ENCODE peak calls at places on chromosomes 16 and 17, in eight cellular contexts. One of them, this sample, is unnamed.

GRCh38 chr17:46270032-46270431 is 24.9 kb upstream of the LRRC37A start:
- DNase-seq in lower leg skin: no peak
- DNase-seq in hepatocyte: no peak
- DNase-seq in esophagus squamous epithelium: no peak
- DNase-seq in neural progenitor cell: no peak
- DNase-seq in Peyer's patch: no peak
- DNase-seq in BJ: no peak
- DNase-seq in IMR-90: no peak
- DNase-seq in this sample: no peak

GRCh38 chr17:75238020-75238580 is 23.3 kb downstream of the GGA3 start:
- DNase-seq in Peyer's patch: no peak
- DNase-seq in IMR-90: no peak
- DNase-seq in lower leg skin: no peak
- DNase-seq in esophagus squamous epithelium: no peak
- DNase-seq in neural progenitor cell: no peak
- DNase-seq in BJ: no peak
- DNase-seq in hepatocyte: no peak
- DNase-seq in this sample: no peak

GRCh38 chr16:52547001-52547833 is at the start of gene TOX3:
- DNase-seq in Peyer's patch: peak
- DNase-seq in BJ: no peak
- DNase-seq in hepatocyte: peak
- DNase-seq in neural progenitor cell: peak
- DNase-seq in IMR-90: no peak
- DNase-seq in esophagus squamous epithelium: no peak
- DNase-seq in lower leg skin: no peak
- DNase-seq in this sample: no peak

GRCh38 chr17:36980281-36980761 is 31.6 kb downstream of the AATF start:
- DNase-seq in BJ: no peak
- DNase-seq in Peyer's patch: no peak
- DNase-seq in lower leg skin: no peak
- DNase-seq in IMR-90: peak
- DNase-seq in hepatocyte: no peak
- DNase-seq in esophagus squamous epithelium: no peak
- DNase-seq in neural progenitor cell: peak
- DNase-seq in this sample: no peak

GRCh38 chr17:70581459-70581858 is 412.1 kb downstream of the KCNJ2 start:
- DNase-seq in neural progenitor cell: no peak
- DNase-seq in IMR-90: no peak
- DNase-seq in esophagus squamous epithelium: no peak
- DNase-seq in lower leg skin: no peak
- DNase-seq in Peyer's patch: no peak
- DNase-seq in BJ: no peak
- DNase-seq in hepatocyte: no peak
- DNase-seq in this sample: no peak

GRCh38 chr17:35612924-35613521 is 25.9 kb downstream of the AP2B1 start:
- DNase-seq in neural progenitor cell: peak
- DNase-seq in esophagus squamous epithelium: no peak
- DNase-seq in Peyer's patch: peak
- DNase-seq in BJ: no peak
- DNase-seq in hepatocyte: peak
- DNase-seq in lower leg skin: peak
- DNase-seq in IMR-90: peak
- DNase-seq in this sample: peak

GRCh38 chr16:8796469-8797363 is 723 bp downstream of the TMEM186 start:
- DNase-seq in BJ: no peak
- DNase-seq in esophagus squamous epithelium: no peak
- DNase-seq in hepatocyte: no peak
- DNase-seq in neural progenitor cell: no peak
- DNase-seq in lower leg skin: no peak
- DNase-seq in IMR-90: no peak
- DNase-seq in Peyer's patch: no peak
- DNase-seq in this sample: no peak

GRCh38 chr16:30896890-30897730 is 696 bp downstream of the CTF1 start:
- DNase-seq in Peyer's patch: peak
- DNase-seq in lower leg skin: peak
- DNase-seq in BJ: peak
- DNase-seq in neural progenitor cell: peak
- DNase-seq in esophagus squamous epithelium: peak
- DNase-seq in IMR-90: peak
- DNase-seq in hepatocyte: peak
- DNase-seq in this sample: peak

GRCh38 chr17:64984776-64985521 is 65.7 kb upstream of the LRRC37A3 start:
- DNase-seq in esophagus squamous epithelium: no peak
- DNase-seq in neural progenitor cell: no peak
- DNase-seq in BJ: peak
- DNase-seq in IMR-90: peak
- DNase-seq in lower leg skin: peak
- DNase-seq in hepatocyte: peak
- DNase-seq in Peyer's patch: no peak
- DNase-seq in this sample: peak

GRCh38 chr17:51487947-51488346 is 227.6 kb downstream of the UTP18 start:
- DNase-seq in neural progenitor cell: peak
- DNase-seq in Peyer's patch: no peak
- DNase-seq in lower leg skin: no peak
- DNase-seq in hepatocyte: peak
- DNase-seq in esophagus squamous epithelium: no peak
- DNase-seq in IMR-90: no peak
- DNase-seq in BJ: no peak
- DNase-seq in this sample: no peak

GRCh38 chr16:56269824-56270684 is 78.8 kb downstream of the GNAO1 start:
- DNase-seq in esophagus squamous epithelium: no peak
- DNase-seq in lower leg skin: no peak
- DNase-seq in hepatocyte: peak
- DNase-seq in neural progenitor cell: peak
- DNase-seq in BJ: peak
- DNase-seq in IMR-90: peak
- DNase-seq in Peyer's patch: no peak
- DNase-seq in this sample: no peak

GRCh38 chr16:75764154-75764768 is 38.0 kb upstream of the CPHXL start:
- DNase-seq in IMR-90: peak
- DNase-seq in esophagus squamous epithelium: no peak
- DNase-seq in BJ: no peak
- DNase-seq in Peyer's patch: no peak
- DNase-seq in lower leg skin: peak
- DNase-seq in hepatocyte: peak
- DNase-seq in neural progenitor cell: peak
- DNase-seq in this sample: peak

GRCh38 chr17:8494021-8494420 is 58.3 kb downstream of the NDEL1 start:
- DNase-seq in lower leg skin: no peak
- DNase-seq in BJ: no peak
- DNase-seq in esophagus squamous epithelium: no peak
- DNase-seq in neural progenitor cell: no peak
- DNase-seq in IMR-90: no peak
- DNase-seq in hepatocyte: no peak
- DNase-seq in Peyer's patch: no peak
- DNase-seq in this sample: no peak

GRCh38 chr16:60077791-60078280 is 1343.7 kb upstream of the GOT2 start:
- DNase-seq in BJ: no peak
- DNase-seq in IMR-90: no peak
- DNase-seq in esophagus squamous epithelium: no peak
- DNase-seq in lower leg skin: no peak
- DNase-seq in neural progenitor cell: no peak
- DNase-seq in hepatocyte: no peak
- DNase-seq in Peyer's patch: no peak
- DNase-seq in this sample: no peak

GRCh38 chr16:86180780-86181179 is 281.8 kb downstream of the IRF8 start:
- DNase-seq in lower leg skin: no peak
- DNase-seq in esophagus squamous epithelium: no peak
- DNase-seq in hepatocyte: no peak
- DNase-seq in Peyer's patch: no peak
- DNase-seq in BJ: no peak
- DNase-seq in neural progenitor cell: no peak
- DNase-seq in IMR-90: no peak
- DNase-seq in this sample: no peak

GRCh38 chr17:67377727-67378443 is 804 bp downstream of the PITPNC1 start:
- DNase-seq in hepatocyte: peak
- DNase-seq in IMR-90: peak
- DNase-seq in BJ: no peak
- DNase-seq in Peyer's patch: peak
- DNase-seq in neural progenitor cell: peak
- DNase-seq in esophagus squamous epithelium: no peak
- DNase-seq in lower leg skin: peak
- DNase-seq in this sample: no peak

GRCh38 chr16:89711601-89712475 is 8.9 kb downstream of the VPS9D1 start:
- DNase-seq in BJ: no peak
- DNase-seq in Peyer's patch: peak
- DNase-seq in hepatocyte: peak
- DNase-seq in neural progenitor cell: peak
- DNase-seq in IMR-90: peak
- DNase-seq in lower leg skin: no peak
- DNase-seq in esophagus squamous epithelium: no peak
- DNase-seq in this sample: no peak

GRCh38 chr17:47220531-47220999 is 11.4 kb downstream of the MYL4 start:
- DNase-seq in IMR-90: no peak
- DNase-seq in BJ: no peak
- DNase-seq in esophagus squamous epithelium: no peak
- DNase-seq in neural progenitor cell: no peak
- DNase-seq in Peyer's patch: no peak
- DNase-seq in hepatocyte: no peak
- DNase-seq in lower leg skin: no peak
- DNase-seq in this sample: no peak

GRCh38 chr16:62445909-62446308 is 409.7 kb upstream of the CDH8 start:
- DNase-seq in esophagus squamous epithelium: no peak
- DNase-seq in hepatocyte: peak
- DNase-seq in neural progenitor cell: no peak
- DNase-seq in IMR-90: no peak
- DNase-seq in Peyer's patch: no peak
- DNase-seq in lower leg skin: no peak
- DNase-seq in BJ: no peak
- DNase-seq in this sample: no peak

GRCh38 chr16:30902070-30902972 is 5.9 kb downstream of the CTF1 start:
- DNase-seq in esophagus squamous epithelium: no peak
- DNase-seq in neural progenitor cell: peak
- DNase-seq in Peyer's patch: peak
- DNase-seq in lower leg skin: no peak
- DNase-seq in hepatocyte: peak
- DNase-seq in IMR-90: peak
- DNase-seq in BJ: no peak
- DNase-seq in this sample: no peak

GRCh38 chr17:57403241-57403640 is 146.9 kb downstream of the MSI2 start:
- DNase-seq in IMR-90: no peak
- DNase-seq in BJ: no peak
- DNase-seq in neural progenitor cell: no peak
- DNase-seq in lower leg skin: no peak
- DNase-seq in Peyer's patch: no peak
- DNase-seq in hepatocyte: no peak
- DNase-seq in esophagus squamous epithelium: no peak
- DNase-seq in this sample: no peak

GRCh38 chr17:45425125-45425983 is 7.3 kb downstream of the ARHGAP27 start:
- DNase-seq in esophagus squamous epithelium: no peak
- DNase-seq in BJ: no peak
- DNase-seq in hepatocyte: peak
- DNase-seq in lower leg skin: peak
- DNase-seq in neural progenitor cell: peak
- DNase-seq in IMR-90: peak
- DNase-seq in Peyer's patch: peak
- DNase-seq in this sample: peak

GRCh38 chr17:17269926-17270773 is 10.9 kb downstream of the COPS3 start:
- DNase-seq in lower leg skin: no peak
- DNase-seq in esophagus squamous epithelium: no peak
- DNase-seq in IMR-90: no peak
- DNase-seq in neural progenitor cell: peak
- DNase-seq in BJ: no peak
- DNase-seq in hepatocyte: no peak
- DNase-seq in Peyer's patch: no peak
- DNase-seq in this sample: no peak
- TF ChIP-seq CTCF in lower leg skin: no peak
- TF ChIP-seq CTCF in esophagus squamous epithelium: no peak
- TF ChIP-seq CTCF in IMR-90: no peak
- TF ChIP-seq CTCF in neural progenitor cell: peak
- TF ChIP-seq CTCF in BJ: peak
- TF ChIP-seq CTCF in hepatocyte: peak
- TF ChIP-seq CTCF in Peyer's patch: peak
- TF ChIP-seq CTCF in this sample: peak

DNA sequence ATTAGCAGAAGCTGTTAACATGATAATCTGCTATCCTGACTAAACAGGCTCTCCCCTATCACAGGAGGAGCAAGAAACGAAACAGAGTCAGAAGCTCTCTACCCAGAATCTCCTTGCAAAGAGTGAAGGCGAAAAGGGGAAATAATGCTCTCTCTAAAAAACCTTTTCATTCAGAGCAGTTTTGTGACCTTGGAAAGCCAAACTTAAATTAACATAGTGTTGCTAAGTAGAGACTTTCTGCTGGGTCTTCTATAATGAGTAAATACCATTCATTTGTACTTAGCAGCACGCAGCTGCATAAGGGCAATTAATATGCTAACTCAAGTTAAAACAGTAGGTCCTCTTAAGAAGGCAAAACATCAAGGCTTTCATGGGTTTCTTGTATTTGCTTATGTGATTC is 101.7 kb upstream of the GPR139 start:
- DNase-seq in lower leg skin: no peak
- DNase-seq in BJ: no peak
- DNase-seq in neural progenitor cell: no peak
- DNase-seq in hepatocyte: no peak
- DNase-seq in esophagus squamous epithelium: no peak
- DNase-seq in Peyer's patch: no peak
- DNase-seq in IMR-90: no peak
- DNase-seq in this sample: no peak
- H3K4me3 ChIP-seq in lower leg skin: no peak
- H3K4me3 ChIP-seq in BJ: no peak
- H3K4me3 ChIP-seq in neural progenitor cell: no peak
- H3K4me3 ChIP-seq in hepatocyte: no peak
- H3K4me3 ChIP-seq in esophagus squamous epithelium: no peak
- H3K4me3 ChIP-seq in Peyer's patch: no peak
- H3K4me3 ChIP-seq in IMR-90: no peak
- H3K4me3 ChIP-seq in this sample: no peak

GRCh38 chr16:11949527-11949926 is 7.7 kb upstream of the NPIPB2 start:
- DNase-seq in lower leg skin: peak
- DNase-seq in hepatocyte: peak
- DNase-seq in neural progenitor cell: peak
- DNase-seq in Peyer's patch: no peak
- DNase-seq in esophagus squamous epithelium: no peak
- DNase-seq in IMR-90: peak
- DNase-seq in BJ: no peak
- DNase-seq in this sample: no peak
- TF ChIP-seq CTCF in lower leg skin: no peak
- TF ChIP-seq CTCF in hepatocyte: peak
- TF ChIP-seq CTCF in neural progenitor cell: peak
- TF ChIP-seq CTCF in Peyer's patch: peak
- TF ChIP-seq CTCF in esophagus squamous epithelium: peak
- TF ChIP-seq CTCF in IMR-90: peak
- TF ChIP-seq CTCF in BJ: peak
- TF ChIP-seq CTCF in this sample: peak

DNA sequence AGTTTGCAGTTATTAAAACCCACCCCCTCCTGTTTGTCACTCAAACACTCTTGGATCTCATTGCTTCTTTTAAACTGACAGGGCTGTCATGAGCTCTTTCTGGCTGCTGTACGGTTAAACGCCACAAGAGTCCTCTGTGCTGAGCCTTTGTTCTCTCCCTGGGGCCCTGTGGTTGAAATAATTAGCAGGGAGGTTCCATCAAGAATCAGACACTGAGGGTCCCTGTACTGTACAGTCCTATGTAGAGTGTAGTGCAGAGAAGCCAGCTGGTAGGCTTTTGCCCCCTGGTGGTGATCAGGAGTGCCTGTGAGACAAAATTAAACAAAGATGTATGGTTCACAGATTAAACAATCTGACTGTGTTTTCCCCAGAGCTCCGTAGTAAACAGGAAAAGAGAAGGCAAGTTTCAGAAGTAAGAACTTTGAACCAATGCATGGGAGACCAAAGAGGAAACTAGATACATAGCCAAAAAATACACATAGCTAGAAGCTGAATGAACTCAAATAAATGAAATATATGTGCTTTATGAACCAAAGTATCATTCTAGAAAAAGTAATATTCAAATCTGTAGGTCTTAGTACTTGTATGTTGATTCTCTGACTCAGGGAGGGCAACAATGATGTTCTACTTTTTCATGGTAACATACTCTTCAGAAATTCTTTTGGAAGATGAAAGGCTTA is 1.4 kb upstream of the SSH2 start:
- DNase-seq in esophagus squamous epithelium: peak
- DNase-seq in Peyer's patch: peak
- DNase-seq in BJ: no peak
- DNase-seq in lower leg skin: peak
- DNase-seq in hepatocyte: peak
- DNase-seq in IMR-90: peak
- DNase-seq in neural progenitor cell: peak
- DNase-seq in this sample: peak
- H3K4me3 ChIP-seq in esophagus squamous epithelium: peak
- H3K4me3 ChIP-seq in Peyer's patch: peak
- H3K4me3 ChIP-seq in BJ: no peak
- H3K4me3 ChIP-seq in lower leg skin: no peak
- H3K4me3 ChIP-seq in hepatocyte: peak
- H3K4me3 ChIP-seq in IMR-90: no peak
- H3K4me3 ChIP-seq in neural progenitor cell: peak
- H3K4me3 ChIP-seq in this sample: peak